ENCODE peak calls at places on chromosomes 2 and 18, in six cellular contexts. G is K562, H is H1, V is GM12878, J is GM12892, M is HepG2. N is an unnamed sample.

GRCh38 chr2:71612581-71613520 is 159.5 kb downstream of the DYSF start:
- DNase-seq in G (no peak), H (no peak), V (no peak), J (no peak), M (no peak), N (no peak)

GRCh38 chr2:201938151-201938815 is 95.4 kb upstream of the FZD7 start:
- DNase-seq in G (no peak), H (peak), V (no peak), J (no peak), M (no peak), N (no peak)

GRCh38 chr18:22831441-22831904 is 101.7 kb upstream of the RBBP8 start:
- DNase-seq in G (no peak), H (no peak), V (no peak), J (no peak), M (peak), N (no peak)

GRCh38 chr2:33267745-33268144 is 208.7 kb upstream of the RASGRP3 start:
- DNase-seq in G (no peak), H (no peak), V (no peak), J (no peak), M (no peak), N (no peak)

GRCh38 chr2:98468621-98469236 is 24.1 kb downstream of the INPP4A start:
- DNase-seq in G (no peak), H (no peak), V (peak), J (no peak), M (no peak), N (no peak)

GRCh38 chr2:20723543-20723942 is 56.6 kb downstream of the GDF7 start:
- DNase-seq in G (no peak), H (no peak), V (no peak), J (no peak), M (no peak), N (no peak)

GRCh38 chr18:35459997-35460396 is 37.8 kb downstream of the INO80C start:
- DNase-seq in G (no peak), H (no peak), V (no peak), J (no peak), M (no peak), N (no peak)

GRCh38 chr18:51400721-51401120 is 203.2 kb upstream of the MEX3C start:
- DNase-seq in G (no peak), H (no peak), V (no peak), J (no peak), M (no peak), N (no peak)

GRCh38 chr2:109330056-109330455 is 201.1 kb downstream of the SH3RF3 start:
- DNase-seq in G (no peak), H (no peak), V (no peak), J (no peak), M (no peak), N (no peak)

GRCh38 chr2:220276736-220277444 is 649.5 kb downstream of the SLC4A3 start:
- DNase-seq in G (no peak), H (no peak), V (no peak), J (no peak), M (no peak), N (no peak)

GRCh38 chr2:133503323-133503722 is 64.9 kb downstream of the NCKAP5 start:
- DNase-seq in G (no peak), H (no peak), V (peak), J (no peak), M (no peak), N (no peak)

GRCh38 chr2:240759454-240759853 is 60.6 kb downstream of the KIF1A start:
- DNase-seq in G (peak), H (no peak), V (peak), J (peak), M (no peak), N (no peak)

GRCh38 chr2:240166191-240166590 is 25.7 kb upstream of the OTOS start:
- DNase-seq in G (no peak), H (no peak), V (no peak), J (no peak), M (no peak), N (no peak)

GRCh38 chr2:102046135-102046901 is 54.6 kb downstream of the IL1R2 start:
- DNase-seq in G (no peak), H (no peak), V (no peak), J (no peak), M (peak), N (no peak)

GRCh38 chr18:78611869-78612268 is 367.7 kb upstream of the SALL3 start:
- DNase-seq in G (no peak), H (no peak), V (no peak), J (no peak), M (no peak), N (no peak)

GRCh38 chr2:48826986-48827385 is 71.5 kb upstream of the LHCGR start:
- DNase-seq in G (no peak), H (no peak), V (no peak), J (no peak), M (no peak), N (no peak)

GRCh38 chr2:64730551-64731305 is 77.0 kb upstream of the SERTAD2 start:
- DNase-seq in G (peak), H (no peak), V (peak), J (no peak), M (peak), N (no peak)

GRCh38 chr2:227767830-227768229 is 22.1 kb downstream of the SCYGR8 start:
- DNase-seq in G (no peak), H (no peak), V (no peak), J (no peak), M (no peak), N (no peak)

GRCh38 chr2:117514391-117514790 is 300.1 kb upstream of the DDX18 start:
- DNase-seq in G (no peak), H (no peak), V (no peak), J (no peak), M (no peak), N (no peak)

GRCh38 chr2:10274376-10274775 is 28.3 kb upstream of the HPCAL1 start:
- DNase-seq in G (no peak), H (no peak), V (no peak), J (no peak), M (no peak), N (no peak)

DNA sequence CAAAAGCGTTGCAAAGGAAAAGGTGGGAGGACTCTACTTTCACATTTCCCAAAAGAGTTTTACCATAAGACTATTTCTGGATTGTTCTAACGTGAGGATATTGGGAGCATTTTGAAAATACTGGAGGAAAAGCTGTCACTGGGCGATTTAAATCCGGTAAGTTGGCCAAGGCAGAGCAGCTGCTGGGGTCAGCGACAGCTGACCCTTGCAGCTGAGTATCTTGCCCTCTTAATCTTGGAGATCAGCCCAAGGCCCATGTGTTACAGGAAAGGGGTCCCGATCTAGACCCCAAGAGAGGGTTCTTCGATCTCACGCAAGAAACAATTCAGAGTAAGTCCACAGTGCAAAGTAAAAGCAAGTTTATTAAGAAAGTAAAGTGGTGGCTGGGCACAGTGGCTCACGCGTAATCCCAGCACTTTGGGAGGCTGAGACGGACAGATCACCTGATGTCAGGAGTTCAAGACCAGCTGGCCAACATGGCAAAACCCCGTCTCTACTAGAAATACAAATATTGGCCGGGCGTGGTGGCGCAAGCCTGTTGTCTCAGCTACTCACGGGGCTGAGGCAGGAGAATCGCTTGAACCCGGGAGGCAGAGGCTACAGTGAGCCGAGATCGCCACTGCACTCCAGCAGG is 975 bp upstream of the ST3GAL5 start:
- DNase-seq in G (no peak), H (no peak), V (no peak), J (no peak), M (no peak), N (no peak)
- TF ChIP-seq TAF1 in G (no peak), H (no peak), V (no peak), J (no peak), M (no peak), N (no peak)

DNA sequence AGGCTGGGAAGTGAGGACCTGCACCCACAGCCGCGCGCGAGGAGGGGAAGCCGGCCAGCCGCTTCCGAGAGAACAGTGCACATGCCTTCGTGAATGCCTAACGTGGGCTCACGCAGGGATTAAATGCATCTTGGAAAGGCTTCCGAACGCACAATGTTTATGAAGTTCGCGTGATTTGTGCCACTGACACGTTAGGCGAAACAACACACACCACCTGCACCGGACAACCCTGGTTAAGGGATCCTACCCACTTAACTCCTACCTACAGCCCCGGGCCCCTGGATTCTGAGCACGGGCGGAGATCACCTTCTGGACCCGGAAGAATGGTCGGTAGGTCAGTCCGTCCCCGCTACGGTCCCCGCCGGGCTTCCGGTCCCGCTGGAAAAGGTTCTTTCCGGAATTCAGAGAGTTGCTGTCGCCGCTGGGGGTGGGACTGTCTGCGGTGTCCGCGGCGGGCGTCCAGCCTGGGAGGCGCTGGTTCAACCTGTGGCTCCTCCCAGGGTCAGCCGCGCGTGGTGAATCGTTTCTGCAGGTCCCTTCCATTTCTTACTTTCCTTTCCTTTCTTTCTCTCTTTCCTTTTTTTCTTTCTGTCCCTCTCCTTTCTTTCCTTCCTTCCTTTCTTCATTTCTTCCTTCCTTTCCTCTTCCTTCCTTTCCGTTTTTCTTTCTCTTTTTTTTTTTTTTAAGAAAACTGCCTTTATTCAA is at the start of gene MTIF2:
- DNase-seq in G (peak), H (peak), V (peak), J (peak), M (peak), N (peak)
- TF ChIP-seq POLR2A in G (peak), H (peak), V (peak), J (peak), M (peak), N (peak)

DNA sequence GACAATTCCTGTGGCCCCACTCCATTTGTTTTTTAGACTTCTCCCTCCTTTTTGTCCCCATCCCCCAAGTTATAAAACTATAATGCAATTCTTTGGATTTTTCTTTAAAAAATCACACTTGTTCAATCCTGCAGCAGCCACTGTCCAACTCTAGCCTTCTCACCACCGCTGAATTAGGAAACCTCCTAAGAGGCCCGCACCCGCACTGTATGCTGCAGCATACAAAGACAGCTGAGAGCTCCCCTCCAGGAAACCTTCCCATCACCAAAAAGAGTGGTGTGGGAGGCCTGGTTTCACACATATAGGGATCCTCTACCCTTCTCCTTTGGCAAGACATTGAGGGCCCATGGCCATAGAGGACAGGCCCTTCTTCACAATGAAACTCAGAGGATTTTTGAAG is 2.9 kb downstream of the PCGF1 start:
- DNase-seq in G (peak), H (no peak), V (no peak), J (no peak), M (no peak), N (no peak)
- TF ChIP-seq TAF1 in G (no peak), H (no peak), V (no peak), J (no peak), M (no peak), N (no peak)

DNA sequence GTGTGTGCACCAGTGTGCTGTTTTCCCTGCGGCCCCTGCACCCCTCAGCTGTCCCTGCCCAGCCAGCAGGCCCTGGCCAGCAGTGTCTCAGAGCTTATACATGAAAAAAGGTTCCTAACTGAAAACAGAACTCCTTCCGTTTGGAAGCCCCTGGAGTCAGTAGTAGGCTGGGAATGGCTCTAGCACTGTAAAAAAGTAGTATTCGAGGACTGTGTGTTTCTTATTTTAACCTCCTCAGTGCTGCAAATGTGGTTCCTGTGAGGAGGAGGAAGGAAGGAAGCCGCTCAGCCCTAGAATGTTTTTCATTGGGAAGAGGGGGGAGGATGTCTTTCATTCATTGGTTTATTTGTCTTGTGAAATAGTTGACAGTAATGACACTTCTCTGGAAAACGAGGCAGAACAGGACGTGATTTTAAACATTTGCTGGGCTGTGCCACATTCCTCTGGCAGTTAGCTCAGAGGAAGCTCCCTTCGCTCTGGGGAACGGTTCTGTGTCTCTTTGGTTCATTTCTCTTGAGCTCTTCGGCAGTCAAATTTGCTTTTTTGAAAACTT is 103.5 kb downstream of the SPTBN1 start:
- DNase-seq in G (peak), H (no peak), V (no peak), J (no peak), M (peak), N (no peak)
- TF ChIP-seq POLR2A in G (no peak), H (no peak), V (peak), J (no peak), M (peak), N (no peak)

GRCh38 chr18:59501876-59502221 is 142.8 kb upstream of the LMAN1 start:
- DNase-seq in G (no peak), H (no peak), V (no peak), J (no peak), M (no peak), N (no peak)

GRCh38 chr18:59502899-59503245 is 143.8 kb upstream of the LMAN1 start:
- DNase-seq in G (no peak), H (no peak), V (no peak), J (no peak), M (no peak), N (no peak)

GRCh38 chr18:59500765-59501164 is 141.7 kb upstream of the LMAN1 start:
- DNase-seq in G (no peak), H (no peak), V (no peak), J (no peak), M (no peak), N (no peak)

GRCh38 chr18:59505311-59505710 is 146.2 kb upstream of the LMAN1 start:
- DNase-seq in G (no peak), H (no peak), V (no peak), J (no peak), M (no peak), N (no peak)

DNA sequence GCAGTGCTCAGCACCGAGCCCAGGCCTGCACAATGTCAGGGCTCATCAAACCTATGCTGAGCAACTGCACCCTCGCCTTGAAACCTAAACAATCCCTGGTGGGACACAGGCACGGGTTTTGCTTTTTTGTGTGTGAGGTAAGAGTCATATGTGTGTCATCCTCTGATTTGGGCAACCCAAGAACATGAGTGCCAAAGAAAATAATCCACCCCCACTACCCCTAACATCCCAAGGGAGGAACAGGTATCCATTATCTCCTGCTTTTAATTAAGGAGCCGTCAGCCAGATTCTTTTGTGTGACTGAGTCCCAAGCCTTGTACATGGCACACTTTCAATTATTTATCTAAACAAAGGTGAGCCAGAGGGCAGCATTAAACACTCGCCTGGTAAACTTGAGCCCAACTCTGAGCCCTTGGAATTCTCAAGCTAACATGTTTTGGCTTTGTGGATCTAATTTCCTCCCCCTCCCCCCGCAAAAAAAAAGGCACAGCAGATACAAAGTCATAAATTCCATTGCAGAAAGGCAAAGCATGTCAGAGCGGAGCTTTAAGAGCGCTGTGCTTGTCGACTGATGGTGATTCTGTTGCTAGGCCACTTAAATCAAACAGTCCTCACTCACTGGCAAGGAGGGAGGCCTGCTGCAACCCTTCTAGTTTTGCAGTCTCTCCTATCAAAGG is 143.3 kb upstream of the LMAN1 start:
- DNase-seq in G (no peak), H (no peak), V (no peak), J (no peak), M (no peak), N (no peak)
- TF ChIP-seq TAF1 in G (no peak), H (no peak), V (no peak), J (no peak), M (no peak), N (no peak)

N was measured in GM12891.